ENCODE peak calls at places on chromosome 18, in six cellular contexts. B, A, G, V, H and P are unnamed samples. For H3K27me3, the result is how much of the 10 kb centered on the place peaks cover.

GRCh38 chr18:62287753-62288668 is 37.1 kb upstream of the TNFRSF11A start:
- DNase-seq in B (no peak), A (no peak), G (no peak), V (no peak), H (no peak), P (no peak)

GRCh38 chr18:40048253-40048652 is 1906.8 kb upstream of the PIK3C3 start:
- DNase-seq in B (no peak), A (no peak), G (no peak), V (no peak), H (no peak), P (no peak)

GRCh38 chr18:63963610-63964256 is 6.1 kb upstream of the SERPINB8 start:
- DNase-seq in B (peak), A (no peak), G (peak), V (peak), H (peak), P (peak)

GRCh38 chr18:8389391-8390340 is 219.6 kb upstream of the RAB12 start:
- DNase-seq in B (peak), A (peak), G (peak), V (peak), H (peak), P (peak)

GRCh38 chr18:9839806-9840205 is 46.0 kb upstream of the TXNDC2 start:
- DNase-seq in B (no peak), A (no peak), G (no peak), V (no peak), H (no peak), P (no peak)

GRCh38 chr18:45619826-45620201 is 4.5 kb downstream of the SLC14A2 start:
- DNase-seq in B (no peak), A (no peak), G (no peak), V (no peak), H (no peak), P (no peak)

GRCh38 chr18:34023471-34023870 is 201.2 kb downstream of the NOL4 start:
- DNase-seq in B (no peak), A (no peak), G (peak), V (no peak), H (no peak), P (no peak)

GRCh38 chr18:3281456-3282400 is 19.8 kb downstream of the MYL12B start:
- DNase-seq in B (no peak), A (no peak), G (peak), V (no peak), H (no peak), P (no peak)

GRCh38 chr18:79935925-79936324 is 15.5 kb downstream of the SLC66A2 start:
- DNase-seq in B (no peak), A (peak), G (no peak), V (no peak), H (peak), P (no peak)

GRCh38 chr18:80033181-80034067 is 810 bp upstream of the RBFA start:
- DNase-seq in B (peak), A (peak), G (no peak), V (peak), H (no peak), P (no peak)

GRCh38 chr18:2903006-2903405 is 56.2 kb downstream of the EMILIN2 start:
- DNase-seq in B (peak), A (peak), G (peak), V (no peak), H (peak), P (peak)

GRCh38 chr18:36321636-36322407 is 24.3 kb downstream of the FHOD3 start:
- DNase-seq in B (no peak), A (no peak), G (peak), V (no peak), H (no peak), P (no peak)

GRCh38 chr18:67486534-67486933 is 30.0 kb downstream of the DSEL start:
- DNase-seq in B (no peak), A (no peak), G (no peak), V (no peak), H (no peak), P (no peak)

GRCh38 chr18:567119-567518 is 13.1 kb upstream of the CETN1 start:
- DNase-seq in B (no peak), A (no peak), G (no peak), V (no peak), H (no peak), P (no peak)

GRCh38 chr18:7370812-7371211 is 139.9 kb downstream of the LRRC30 start:
- DNase-seq in B (peak), A (no peak), G (no peak), V (peak), H (no peak), P (peak)

GRCh38 chr18:26516964-26517363 is 31.4 kb downstream of the KCTD1 start:
- DNase-seq in B (no peak), A (no peak), G (no peak), V (no peak), H (no peak), P (no peak)

GRCh38 chr18:78901923-78902794 is 77.5 kb upstream of the SALL3 start:
- DNase-seq in B (no peak), A (no peak), G (no peak), V (no peak), H (no peak), P (no peak)

GRCh38 chr18:27144672-27145071 is 40.4 kb downstream of the CHST9 start:
- DNase-seq in B (no peak), A (no peak), G (no peak), V (no peak), H (no peak), P (no peak)

GRCh38 chr18:61731693-61732376 is 161.0 kb downstream of the RNF152 start:
- DNase-seq in B (no peak), A (no peak), G (no peak), V (no peak), H (no peak), P (no peak)

GRCh38 chr18:59249186-59249774 is 24.0 kb downstream of the RAX start:
- DNase-seq in B (peak), A (no peak), G (peak), V (peak), H (peak), P (peak)

GRCh38 chr18:64929026-64929425 is 780.1 kb upstream of the LINC00305 start:
- DNase-seq in B (no peak), A (no peak), G (no peak), V (no peak), H (no peak), P (no peak)

GRCh38 chr18:43277164-43277600 is at the start of gene SYT4:
- DNase-seq in B (no peak), A (no peak), G (peak), V (peak), H (no peak), P (peak)

GRCh38 chr18:52715421-52715820 is 375.4 kb downstream of the DCC start:
- DNase-seq in B (no peak), A (no peak), G (no peak), V (no peak), H (no peak), P (no peak)

GRCh38 chr18:74951165-74951760 is 257.7 kb downstream of the PTGR3 start:
- DNase-seq in B (no peak), A (peak), G (peak), V (peak), H (peak), P (peak)

GRCh38 chr18:3872651-3873050 is 422.7 kb downstream of the TGIF1 start:
- DNase-seq in B (no peak), A (no peak), G (no peak), V (no peak), H (no peak), P (no peak)

GRCh38 chr18:36012891-36013290 is 40.4 kb downstream of the RMP24 start:
- DNase-seq in B (no peak), A (no peak), G (no peak), V (no peak), H (no peak), P (no peak)

GRCh38 chr18:354456-354855 is 86.6 kb upstream of the THOC1 start:
- DNase-seq in B (no peak), A (no peak), G (no peak), V (no peak), H (no peak), P (no peak)

GRCh38 chr18:5895886-5896740 is 791 bp upstream of the TMEM200C start:
- DNase-seq in B (no peak), A (peak), G (no peak), V (peak), H (no peak), P (peak)

GRCh38 chr18:32378705-32379104 is 92.0 kb downstream of the GAREM1 start:
- DNase-seq in B (no peak), A (no peak), G (peak), V (peak), H (no peak), P (peak)

GRCh38 chr18:46070683-46071614 is 1.1 kb downstream of the PSTPIP2 start:
- DNase-seq in B (no peak), A (no peak), G (no peak), V (peak), H (no peak), P (no peak)

GRCh38 chr18:10201226-10201625 is 253.2 kb upstream of the APCDD1 start:
- DNase-seq in B (no peak), A (no peak), G (no peak), V (no peak), H (no peak), P (no peak)

GRCh38 chr18:67726882-67727281 is 210.4 kb upstream of the DSEL start:
- DNase-seq in B (no peak), A (no peak), G (no peak), V (no peak), H (no peak), P (no peak)

GRCh38 chr18:22344908-22345670 is 72.6 kb downstream of the CTAGE1 start:
- DNase-seq in B (no peak), A (no peak), G (no peak), V (no peak), H (peak), P (no peak)

GRCh38 chr18:22342625-22343024 is 75.1 kb downstream of the CTAGE1 start:
- DNase-seq in B (peak), A (no peak), G (peak), V (peak), H (peak), P (peak)

GRCh38 chr18:22345733-22346132 is 72.0 kb downstream of the CTAGE1 start:
- DNase-seq in B (no peak), A (no peak), G (no peak), V (no peak), H (no peak), P (peak)

GRCh38 chr18:22346342-22346967 is 71.3 kb downstream of the CTAGE1 start:
- DNase-seq in B (peak), A (no peak), G (peak), V (peak), H (peak), P (peak)

DNA sequence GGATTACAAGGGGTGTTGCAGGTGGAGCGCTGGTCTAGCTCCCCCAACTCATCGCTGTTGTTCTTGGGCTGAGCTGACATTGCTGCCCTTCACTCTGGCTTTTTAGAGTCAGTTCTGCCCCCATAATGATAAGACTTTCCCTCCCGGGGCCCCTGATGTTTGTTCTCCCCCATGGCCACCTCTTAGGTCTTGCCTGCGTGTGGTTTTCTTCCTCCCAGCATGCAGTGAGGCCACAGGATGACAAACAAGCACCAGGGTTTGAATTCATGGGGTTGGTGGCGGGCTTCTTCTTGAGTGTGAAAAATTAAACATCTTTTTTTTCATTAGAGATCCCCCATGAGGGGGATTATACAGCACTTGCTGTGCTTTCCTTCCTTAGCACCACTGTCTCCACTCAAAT is 74.1 kb downstream of the CTAGE1 start:
- DNase-seq in B (no peak), A (no peak), G (no peak), V (no peak), H (no peak), P (no peak)
- H3K27me3 ChIP-seq in B (under half), A (under half), G (under half), V (under half), H (under half), P (under half)

GRCh38 chr18:76615065-76615733 is 120.2 kb upstream of the ZNF516 start:
- DNase-seq in B (no peak), A (no peak), G (no peak), V (no peak), H (no peak), P (no peak)

GRCh38 chr18:76613721-76614120 is 118.7 kb upstream of the ZNF516 start:
- DNase-seq in B (no peak), A (no peak), G (no peak), V (no peak), H (no peak), P (no peak)

GRCh38 chr18:76610012-76610411 is 115.0 kb upstream of the ZNF516 start:
- DNase-seq in B (no peak), A (no peak), G (no peak), V (no peak), H (no peak), P (no peak)

GRCh38 chr18:76613058-76613457 is 118.0 kb upstream of the ZNF516 start:
- DNase-seq in B (no peak), A (no peak), G (no peak), V (no peak), H (no peak), P (no peak)

DNA sequence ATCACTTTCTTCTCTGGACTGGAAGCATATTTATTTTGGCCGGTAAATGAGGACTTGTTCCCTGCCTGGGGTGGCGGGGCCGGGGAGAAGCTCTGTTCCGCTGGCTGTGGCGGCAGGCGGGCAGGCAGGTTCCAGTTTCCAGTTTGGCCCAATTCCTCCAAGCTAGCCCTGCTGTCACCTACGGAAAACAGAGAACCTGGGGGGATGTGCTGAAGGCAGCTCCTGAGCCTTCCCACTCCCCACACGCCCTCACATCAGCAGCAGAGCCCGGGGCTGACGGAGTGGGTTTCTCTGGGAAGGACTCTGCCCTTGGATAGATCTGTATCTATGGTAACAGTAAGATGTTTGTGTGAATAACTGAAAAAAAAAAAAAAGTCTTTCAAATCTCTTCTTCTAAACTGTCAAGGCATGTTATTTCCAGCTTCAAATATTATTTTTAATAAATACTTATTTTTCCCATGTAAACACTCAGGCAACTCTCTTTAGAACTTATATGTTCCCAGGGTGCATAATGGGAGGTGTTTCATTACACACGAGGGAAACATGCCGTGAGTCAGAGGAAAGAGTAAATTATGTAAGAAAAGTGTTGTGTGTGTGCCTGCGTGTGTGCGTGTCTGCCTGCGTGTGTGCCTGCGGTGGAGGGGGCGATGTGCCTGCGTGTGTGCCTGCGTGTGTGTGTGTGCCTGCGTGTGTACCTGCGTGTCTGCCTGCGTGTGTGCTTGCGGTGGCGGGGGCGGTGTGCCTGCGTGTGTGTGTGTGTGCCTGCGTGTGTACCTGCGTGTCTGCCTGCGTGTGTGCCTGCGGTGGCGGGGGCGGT is 116.1 kb upstream of the ZNF516 start:
- DNase-seq in B (no peak), A (no peak), G (peak), V (no peak), H (no peak), P (no peak)
- H3K27ac ChIP-seq in B (no peak), A (peak), G (peak), V (no peak), H (no peak), P (no peak)

GRCh38 chr18:21100678-21101077 is 10.9 kb downstream of the ROCK1 start:
- DNase-seq in B (no peak), A (no peak), G (no peak), V (no peak), H (no peak), P (no peak)
- H3K4me3 ChIP-seq in B (no peak), A (no peak), G (no peak), V (no peak), H (no peak), P (no peak)

GRCh38 chr18:38047820-38048219 is 482.2 kb upstream of the CELF4 start:
- DNase-seq in B (no peak), A (no peak), G (no peak), V (no peak), H (no peak), P (no peak)

GRCh38 chr18:38052879-38053590 is 487.4 kb upstream of the CELF4 start:
- DNase-seq in B (no peak), A (no peak), G (peak), V (no peak), H (no peak), P (no peak)
- H3K27me3 ChIP-seq in B (under half), A (under half), G (under half), V (under half), H (under half), P (under half)

GRCh38 chr18:12420831-12421421 is 13.2 kb downstream of the PRELID3A start:
- DNase-seq in B (no peak), A (no peak), G (no peak), V (no peak), H (no peak), P (no peak)
- H3K27ac ChIP-seq in B (peak), A (no peak), G (no peak), V (no peak), H (no peak), P (no peak)

GRCh38 chr18:11407900-11408299 is 201.5 kb upstream of the SLC35G4 start:
- DNase-seq in B (no peak), A (no peak), G (no peak), V (no peak), H (no peak), P (no peak)
- H3K4me3 ChIP-seq in B (no peak), A (no peak), G (no peak), V (no peak), H (no peak), P (no peak)

DNA sequence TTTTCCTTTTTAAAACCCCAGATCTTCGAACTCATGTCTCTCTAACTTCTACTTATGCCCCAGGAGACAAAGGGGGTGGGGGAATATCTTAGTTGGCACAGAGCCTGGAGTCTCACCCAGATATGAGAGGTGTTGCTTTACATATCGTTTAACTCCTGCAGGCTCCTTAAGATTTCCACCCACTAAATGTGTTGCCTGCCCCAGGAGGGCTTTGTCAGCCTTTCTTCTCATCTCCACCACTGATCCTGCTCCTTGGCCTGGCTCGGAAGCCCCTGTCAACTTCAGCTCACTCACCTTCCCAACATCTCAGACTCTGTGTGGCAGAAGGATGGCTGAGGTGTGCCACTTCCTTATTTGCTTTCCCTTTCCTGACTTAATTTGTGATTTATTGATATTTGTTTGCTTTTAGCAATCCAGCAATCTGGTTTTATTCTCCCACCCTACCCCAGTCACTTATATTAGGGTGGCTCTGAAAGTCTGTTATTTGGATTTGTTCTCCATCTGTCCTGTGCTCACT is 200.7 kb downstream of the ZBTB7C start:
- DNase-seq in B (no peak), A (no peak), G (no peak), V (no peak), H (no peak), P (no peak)
- H3K27me3 ChIP-seq in B (under half), A (under half), G (under half), V (under half), H (under half), P (under half)